ENCODE peak calls at places on chromosomes 3 and 15, in nine cellular contexts. D is tibial artery; J is endodermal cell; R is mesothelial cell of epicardium; S is neural progenitor cell; B is CD4-positive, alpha-beta T cell; W is Calu3; Z is heart left ventricle; U is fibroblast of villous mesenchyme. F is an unnamed sample.

GRCh38 chr3:120143676-120144075 is 49.4 kb upstream of the GSK3B start:
- DNase-seq in R (no peak), D (no peak), Z (no peak), J (no peak), B (no peak), W (no peak), S (no peak), U (no peak), F (no peak)

GRCh38 chr15:33113666-33114483 is 80.6 kb downstream of the FMN1 start:
- DNase-seq in R (no peak), U (no peak), D (no peak), Z (no peak), J (no peak), B (no peak), W (no peak), S (no peak), F (no peak)

GRCh38 chr15:67166280-67167009 is 88.0 kb downstream of the AAGAB start:
- DNase-seq in U (no peak), Z (no peak), R (no peak), J (no peak), D (peak), S (no peak), W (no peak), B (no peak), F (no peak)

GRCh38 chr3:139619484-139619883 is 58.3 kb downstream of the NMNAT3 start:
- DNase-seq in J (no peak), W (no peak), R (no peak), B (no peak), U (no peak), S (no peak), Z (no peak), D (no peak), F (no peak)

GRCh38 chr3:87833039-87833377 is 225.8 kb downstream of the CGGBP1 start:
- DNase-seq in B (no peak), U (no peak), Z (no peak), S (no peak), D (no peak), W (no peak), R (no peak), J (no peak), F (no peak)

GRCh38 chr3:77577264-77577663 is 537.4 kb downstream of the ROBO2 start:
- DNase-seq in B (no peak), Z (no peak), D (no peak), W (no peak), R (no peak), J (no peak), S (no peak), U (no peak), F (no peak)

GRCh38 chr15:40793216-40793989 is 13.5 kb upstream of the ZFYVE19 start:
- DNase-seq in D (no peak), W (peak), Z (no peak), J (no peak), U (peak), B (no peak), S (no peak), R (no peak), F (no peak)

GRCh38 chr3:131107637-131108433 is 81.2 kb downstream of the NEK11 start:
- DNase-seq in R (no peak), W (no peak), S (no peak), Z (no peak), U (peak), J (no peak), B (no peak), D (no peak), F (no peak)

GRCh38 chr15:39946862-39947261 is 12.9 kb downstream of the EIF2AK4 start:
- DNase-seq in U (peak), J (no peak), B (no peak), D (no peak), S (no peak), R (no peak), Z (no peak), W (no peak), F (no peak)

GRCh38 chr3:45182915-45183881 is 37.0 kb upstream of the CDCP1 start:
- DNase-seq in W (peak), B (no peak), D (peak), U (peak), S (peak), Z (no peak), R (no peak), J (peak), F (no peak)

GRCh38 chr3:48595075-48595525 is at the start of gene COL7A1:
- DNase-seq in B (no peak), D (no peak), W (peak), Z (no peak), J (no peak), U (no peak), R (no peak), S (no peak), F (no peak)

GRCh38 chr15:72847806-72848205 is 64.2 kb upstream of the ADPGK start:
- DNase-seq in D (no peak), R (no peak), U (no peak), W (no peak), Z (no peak), B (no peak), S (no peak), J (no peak), F (no peak)

GRCh38 chr15:63668601-63669000 is 71.4 kb downstream of the FBXL22 start:
- DNase-seq in W (no peak), D (no peak), B (no peak), R (no peak), U (no peak), J (no peak), Z (no peak), S (no peak), F (no peak)

GRCh38 chr15:90035835-90036220 is 34.7 kb downstream of the ZNF710 start:
- DNase-seq in W (no peak), U (no peak), Z (peak), B (no peak), R (no peak), D (peak), J (no peak), S (no peak), F (no peak)

GRCh38 chr3:70999730-71000129 is 583.8 kb downstream of the FOXP1 start:
- DNase-seq in Z (no peak), D (no peak), B (no peak), R (no peak), U (peak), W (no peak), S (no peak), J (no peak), F (no peak)

GRCh38 chr3:50655009-50655830 is 19.5 kb upstream of the DOCK3 start:
- DNase-seq in D (peak), R (no peak), B (no peak), S (no peak), Z (no peak), U (peak), W (no peak), J (no peak), F (no peak)

GRCh38 chr15:64740361-64741170 is 34.8 kb downstream of the RBPMS2 start:
- DNase-seq in W (peak), R (no peak), U (peak), S (no peak), D (peak), B (no peak), J (no peak), Z (peak), F (no peak)

GRCh38 chr15:26126070-26126469 is 262.9 kb upstream of the ATP10A start:
- DNase-seq in U (no peak), B (no peak), J (no peak), W (no peak), R (no peak), D (no peak), S (no peak), Z (no peak), F (no peak)

GRCh38 chr3:4675704-4676103 is 182.6 kb downstream of the ITPR1 start:
- DNase-seq in S (no peak), U (no peak), W (no peak), D (no peak), Z (no peak), R (no peak), J (no peak), B (no peak), F (no peak)

GRCh38 chr3:159806412-159806811 is 182.2 kb upstream of the IL12A start:
- DNase-seq in B (no peak), S (peak), R (no peak), J (no peak), W (no peak), Z (peak), D (no peak), U (peak), F (no peak)

GRCh38 chr3:126125781-126126251 is 41.9 kb upstream of the SLC41A3 start:
- DNase-seq in B (no peak), R (no peak), Z (no peak), S (no peak), U (no peak), W (no peak), D (peak), J (peak), F (no peak)

GRCh38 chr15:99441871-99442267 is 123.9 kb upstream of the MEF2A start:
- DNase-seq in S (no peak), J (peak), Z (no peak), W (no peak), R (no peak), D (peak), B (no peak), U (no peak), F (no peak)

GRCh38 chr3:78963771-78964170 is 804.0 kb downstream of the ROBO1 start:
- DNase-seq in R (no peak), S (no peak), Z (no peak), D (no peak), U (no peak), J (no peak), W (no peak), B (no peak), F (no peak)

GRCh38 chr3:162489853-162490252 is 993.2 kb downstream of the OTOL1 start:
- DNase-seq in W (peak), U (peak), J (no peak), R (no peak), B (no peak), Z (no peak), S (peak), D (no peak), F (no peak)

GRCh38 chr3:170869240-170869592 is 779 bp downstream of the RPL22L1 start:
- DNase-seq in S (no peak), R (no peak), Z (no peak), W (no peak), U (no peak), D (no peak), B (no peak), J (no peak), F (no peak)

GRCh38 chr15:88255496-88256171 is 905 bp downstream of the NTRK3 start:
- DNase-seq in R (peak), J (peak), B (no peak), Z (peak), W (no peak), U (peak), D (peak), S (peak), F (no peak)

GRCh38 chr3:170716172-170716800 is 130.4 kb upstream of the SLC7A14 start:
- DNase-seq in J (no peak), U (no peak), R (no peak), W (no peak), B (no peak), Z (no peak), S (no peak), D (no peak), F (no peak)

GRCh38 chr15:96585634-96586386 is 255.3 kb downstream of the NR2F2 start:
- DNase-seq in R (no peak), Z (no peak), W (no peak), J (no peak), D (no peak), B (no peak), S (peak), U (peak), F (no peak)
- TF ChIP-seq CTCF in R (no peak), Z (peak), W (peak), J (peak), D (peak), B (no peak), S (peak), U (peak), F (no peak)

GRCh38 chr3:18703798-18704197 is 278.7 kb upstream of the SATB1 start:
- DNase-seq in S (no peak), U (no peak), B (no peak), W (no peak), Z (no peak), R (no peak), D (no peak), J (no peak), F (no peak)

DNA sequence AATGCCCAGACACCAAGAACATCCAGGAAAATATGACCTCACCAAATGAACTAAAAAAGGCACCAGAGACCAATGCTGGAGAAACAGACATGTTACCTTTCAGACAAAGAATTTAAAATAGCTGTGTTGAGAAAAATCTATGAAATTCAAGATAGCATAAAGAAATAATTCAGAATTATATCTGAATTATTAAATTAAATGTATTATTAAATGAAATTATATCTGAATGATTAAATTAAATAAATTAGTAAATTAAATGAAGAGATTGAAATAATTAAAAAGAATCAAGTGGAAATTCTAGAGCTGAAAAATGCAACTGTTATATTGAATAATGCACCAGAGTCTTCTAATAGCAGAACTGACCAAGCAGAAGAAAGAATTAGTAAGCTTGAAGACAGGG is 279.2 kb upstream of the SATB1 start:
- DNase-seq in W (no peak), Z (no peak), B (no peak), S (no peak), U (no peak), D (no peak), R (no peak), J (no peak), F (no peak)
- TF ChIP-seq CTCF in W (no peak), Z (no peak), B (no peak), S (no peak), U (no peak), D (no peak), R (no peak), J (no peak), F (no peak)

DNA sequence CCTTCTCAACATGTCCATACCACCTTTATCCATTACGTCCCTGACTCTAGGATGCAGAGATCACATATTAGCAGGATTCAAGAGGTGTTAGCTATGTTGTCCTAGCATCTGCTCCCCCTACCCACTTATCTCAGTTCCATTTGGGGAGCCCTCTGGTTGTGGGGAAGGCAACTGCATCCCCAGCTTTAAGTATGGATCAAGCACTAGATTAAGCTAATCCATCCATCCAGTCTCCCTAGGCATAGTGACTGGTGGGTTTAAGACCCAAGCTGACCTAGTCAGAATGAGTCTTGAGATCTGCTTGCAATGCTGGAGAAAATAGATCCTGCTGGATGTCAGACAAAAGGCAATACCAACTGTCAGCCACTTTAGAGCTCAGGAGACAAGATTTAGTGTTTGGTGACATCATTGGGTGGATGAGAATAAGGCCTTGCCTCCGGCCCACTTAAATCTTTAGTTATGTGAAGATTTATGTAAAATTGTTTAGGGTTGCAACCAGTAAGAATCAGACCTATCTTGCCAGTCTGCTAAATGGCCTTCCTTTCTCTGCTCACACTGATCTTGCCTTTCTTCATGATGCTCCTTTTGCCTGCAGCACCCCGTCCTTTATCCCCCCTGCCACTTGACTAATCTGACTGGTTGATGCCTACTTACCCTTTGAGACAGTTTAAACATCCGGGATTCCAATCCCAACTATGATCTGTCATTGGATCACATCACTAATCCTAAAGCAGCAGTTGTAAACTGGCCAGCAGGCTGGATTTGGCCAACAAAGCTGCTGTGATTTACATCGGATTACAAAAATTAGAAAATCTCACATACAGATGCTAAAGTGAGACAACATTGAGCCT is 2.1 kb upstream of the ISY1 start:
- DNase-seq in Z (no peak), W (peak), B (no peak), D (no peak), S (peak), U (peak), R (no peak), J (peak), F (no peak)
- TF ChIP-seq CTCF in Z (no peak), W (peak), B (no peak), D (no peak), S (peak), U (peak), R (no peak), J (peak), F (peak)

GRCh38 chr3:188801393-188801792 is 370.4 kb upstream of the TPRG1 start:
- DNase-seq in D (no peak), S (no peak), Z (no peak), W (no peak), B (no peak), R (no peak), J (no peak), U (no peak), F (no peak)

GRCh38 chr3:188802645-188803044 is 369.1 kb upstream of the TPRG1 start:
- DNase-seq in B (no peak), U (no peak), R (no peak), Z (no peak), W (no peak), S (no peak), D (no peak), J (no peak), F (no peak)

GRCh38 chr3:188812198-188812597 is 359.6 kb upstream of the TPRG1 start:
- DNase-seq in W (no peak), U (no peak), Z (no peak), D (no peak), S (no peak), R (no peak), J (no peak), B (no peak), F (no peak)

GRCh38 chr3:188807002-188807401 is 364.8 kb upstream of the TPRG1 start:
- DNase-seq in J (no peak), Z (no peak), U (no peak), B (no peak), R (no peak), S (no peak), W (no peak), D (no peak), F (no peak)
- TF ChIP-seq CTCF in J (no peak), Z (no peak), U (no peak), B (no peak), R (no peak), S (no peak), W (no peak), D (no peak), F (no peak)